ENCODE peak calls at places on chromosome 3, in five cellular contexts. D is HFF-Myc, R is NCI-H524, T is heart right ventricle, B is ELF-1. M is an unnamed sample.
A peak's percentile ranks its signal among the peaks of the same experiment; 100 is the strongest.

GRCh38 chr3:152786977-152787681 is 47.8 kb upstream of the P2RY1 start:
- DNase-seq in D (no peak), R (no peak), T (no peak), B (no peak), M (no peak)

GRCh38 chr3:114498779-114499370 is 205.0 kb downstream of the TIGIT start:
- DNase-seq in D (peak; percentile 52), R (no peak), T (no peak), B (no peak), M (no peak)

GRCh38 chr3:20984594-20985207 is 766.3 kb downstream of the ZNF385D start:
- DNase-seq in D (no peak), R (peak; percentile 7), T (no peak), B (no peak), M (peak; percentile 54)

GRCh38 chr3:110933786-110934415 is 137.7 kb upstream of the NECTIN3 start:
- DNase-seq in D (peak; percentile 93), R (no peak), T (no peak), B (no peak), M (no peak)

GRCh38 chr3:169940486-169941181 is 26.0 kb upstream of the SEC62 start:
- DNase-seq in D (no peak), R (no peak), T (no peak), B (no peak), M (no peak)

GRCh38 chr3:10983219-10983916 is 9.2 kb upstream of the SLC6A1 start:
- DNase-seq in D (peak; percentile 9), R (peak; percentile 52), T (no peak), B (peak; percentile 40), M (no peak)

GRCh38 chr3:157423337-157423736 is 13.3 kb upstream of the PTX3 start:
- DNase-seq in D (no peak), R (no peak), T (no peak), B (no peak), M (no peak)

GRCh38 chr3:177824190-177824786 is 627.0 kb upstream of the TBL1XR1 start:
- DNase-seq in D (no peak), R (no peak), T (peak; percentile 56), B (no peak), M (no peak)

GRCh38 chr3:168883145-168883544 is 780.4 kb downstream of the MECOM start:
- DNase-seq in D (no peak), R (no peak), T (no peak), B (no peak), M (no peak)

GRCh38 chr3:189953551-189953950 is 167.1 kb downstream of the P3H2 start:
- DNase-seq in D (no peak), R (no peak), T (no peak), B (no peak), M (no peak)

GRCh38 chr3:128504957-128505730 is 12.1 kb upstream of the GATA2 start:
- DNase-seq in D (no peak), R (no peak), T (no peak), B (peak; percentile 93), M (no peak)

GRCh38 chr3:71581981-71582611 is 1.4 kb downstream of the FOXP1 start:
- DNase-seq in D (no peak), R (peak; percentile 83), T (peak; percentile 64), B (peak; percentile 71), M (no peak)

GRCh38 chr3:13627681-13628080 is 78.8 kb downstream of the FBLN2 start:
- DNase-seq in D (no peak), R (no peak), T (peak; percentile 6), B (no peak), M (no peak)

GRCh38 chr3:133998691-133999241 is 31.0 kb downstream of the SLCO2A1 start:
- DNase-seq in D (no peak), R (no peak), T (no peak), B (no peak), M (no peak)

GRCh38 chr3:72661115-72661457 is 187.2 kb downstream of the SHQ1 start:
- DNase-seq in D (peak; percentile 72), R (peak; percentile 11), T (peak; percentile 65), B (no peak), M (peak; percentile 39)

GRCh38 chr3:160224256-160224655 is 966 bp upstream of the C3orf80 start:
- DNase-seq in D (no peak), R (no peak), T (no peak), B (no peak), M (no peak)

GRCh38 chr3:98525494-98525893 is 2.8 kb upstream of the CLDND1 start:
- DNase-seq in D (no peak), R (no peak), T (no peak), B (no peak), M (no peak)

GRCh38 chr3:30504939-30505338 is 101.5 kb upstream of the TGFBR2 start:
- DNase-seq in D (no peak), R (no peak), T (no peak), B (no peak), M (no peak)

M was measured in NCI-H1694.